ENCODE peak calls at places on chromosome 10, in four cellular contexts. One of them, this sample, is unnamed.

GRCh38 chr10:114754445-114755320 is 66.9 kb upstream of the FHIP2A start:
- DNase-seq in A549: no peak
- DNase-seq in HCT116: peak
- DNase-seq in GM23338: no peak
- DNase-seq in this sample: peak

GRCh38 chr10:551489-552252 is 137.8 kb downstream of the DIP2C start:
- DNase-seq in GM23338: no peak
- DNase-seq in HCT116: no peak
- DNase-seq in A549: no peak
- DNase-seq in this sample: no peak

GRCh38 chr10:83373659-83374058 is 765.6 kb upstream of the GHITM start:
- DNase-seq in A549: no peak
- DNase-seq in HCT116: no peak
- DNase-seq in GM23338: peak
- DNase-seq in this sample: no peak

GRCh38 chr10:22727112-22727511 is 12.7 kb upstream of the PIP4K2A start:
- DNase-seq in A549: no peak
- DNase-seq in HCT116: no peak
- DNase-seq in GM23338: no peak
- DNase-seq in this sample: no peak

GRCh38 chr10:116989439-116989838 is 15.5 kb downstream of the SHTN1 start:
- DNase-seq in HCT116: no peak
- DNase-seq in GM23338: peak
- DNase-seq in A549: no peak
- DNase-seq in this sample: no peak

GRCh38 chr10:104096692-104097091 is 11.0 kb upstream of the COL17A1 start:
- DNase-seq in A549: no peak
- DNase-seq in HCT116: no peak
- DNase-seq in GM23338: no peak
- DNase-seq in this sample: no peak

GRCh38 chr10:44946201-44946600 is 13.4 kb upstream of the RASSF4 start:
- DNase-seq in GM23338: no peak
- DNase-seq in HCT116: no peak
- DNase-seq in A549: no peak
- DNase-seq in this sample: no peak

GRCh38 chr10:97007417-97007816 is 175.3 kb downstream of the LCOR start:
- DNase-seq in GM23338: no peak
- DNase-seq in HCT116: no peak
- DNase-seq in A549: no peak
- DNase-seq in this sample: no peak

GRCh38 chr10:88886557-88886956 is 6.5 kb downstream of the STAMBPL1 start:
- DNase-seq in GM23338: no peak
- DNase-seq in A549: no peak
- DNase-seq in HCT116: no peak
- DNase-seq in this sample: no peak

GRCh38 chr10:83934062-83934461 is 205.2 kb upstream of the GHITM start:
- DNase-seq in A549: no peak
- DNase-seq in HCT116: no peak
- DNase-seq in GM23338: no peak
- DNase-seq in this sample: no peak

GRCh38 chr10:78688221-78688944 is 380.4 kb upstream of the ZMIZ1 start:
- DNase-seq in GM23338: no peak
- DNase-seq in HCT116: no peak
- DNase-seq in A549: no peak
- DNase-seq in this sample: no peak

GRCh38 chr10:43071881-43072650 is 4.8 kb upstream of the RET start:
- DNase-seq in GM23338: no peak
- DNase-seq in HCT116: no peak
- DNase-seq in A549: no peak
- DNase-seq in this sample: no peak

GRCh38 chr10:22631646-22632278 is 82.6 kb downstream of the PIP4K2A start:
- DNase-seq in GM23338: no peak
- DNase-seq in HCT116: no peak
- DNase-seq in A549: no peak
- DNase-seq in this sample: no peak

GRCh38 chr10:63672491-63672890 is 151.3 kb downstream of the REEP3 start:
- DNase-seq in HCT116: no peak
- DNase-seq in GM23338: no peak
- DNase-seq in A549: no peak
- DNase-seq in this sample: no peak

GRCh38 chr10:132665946-132666732 is 119.8 kb downstream of the NKX6-2 start:
- DNase-seq in HCT116: no peak
- DNase-seq in A549: peak
- DNase-seq in GM23338: no peak
- DNase-seq in this sample: peak

GRCh38 chr10:62860946-62861345 is 44.8 kb upstream of the EGR2 start:
- DNase-seq in HCT116: no peak
- DNase-seq in GM23338: peak
- DNase-seq in A549: no peak
- DNase-seq in this sample: no peak

GRCh38 chr10:133318494-133319127 is 9.9 kb downstream of the ZNF511 start:
- DNase-seq in A549: peak
- DNase-seq in GM23338: peak
- DNase-seq in HCT116: no peak
- DNase-seq in this sample: no peak

GRCh38 chr10:71840177-71840711 is 10.8 kb downstream of the PSAP start:
- DNase-seq in A549: peak
- DNase-seq in HCT116: no peak
- DNase-seq in GM23338: peak
- DNase-seq in this sample: no peak

GRCh38 chr10:44510716-44511115 is 125.8 kb upstream of the CXCL12 start:
- DNase-seq in GM23338: no peak
- DNase-seq in A549: no peak
- DNase-seq in HCT116: no peak
- DNase-seq in this sample: no peak

GRCh38 chr10:28492556-28492955 is 40.4 kb upstream of the WAC start:
- DNase-seq in HCT116: no peak
- DNase-seq in GM23338: no peak
- DNase-seq in A549: no peak
- DNase-seq in this sample: no peak

GRCh38 chr10:13448216-13448615 is 80.6 kb downstream of the BEND7 start:
- DNase-seq in A549: no peak
- DNase-seq in GM23338: no peak
- DNase-seq in HCT116: no peak
- DNase-seq in this sample: no peak

GRCh38 chr10:123666318-123667291 is at the start of gene GPR26:
- DNase-seq in HCT116: no peak
- DNase-seq in GM23338: peak
- DNase-seq in A549: no peak
- DNase-seq in this sample: no peak
- TF ChIP-seq REST in HCT116: no peak
- TF ChIP-seq REST in GM23338: peak
- TF ChIP-seq REST in A549: no peak
- TF ChIP-seq REST in this sample: no peak

DNA sequence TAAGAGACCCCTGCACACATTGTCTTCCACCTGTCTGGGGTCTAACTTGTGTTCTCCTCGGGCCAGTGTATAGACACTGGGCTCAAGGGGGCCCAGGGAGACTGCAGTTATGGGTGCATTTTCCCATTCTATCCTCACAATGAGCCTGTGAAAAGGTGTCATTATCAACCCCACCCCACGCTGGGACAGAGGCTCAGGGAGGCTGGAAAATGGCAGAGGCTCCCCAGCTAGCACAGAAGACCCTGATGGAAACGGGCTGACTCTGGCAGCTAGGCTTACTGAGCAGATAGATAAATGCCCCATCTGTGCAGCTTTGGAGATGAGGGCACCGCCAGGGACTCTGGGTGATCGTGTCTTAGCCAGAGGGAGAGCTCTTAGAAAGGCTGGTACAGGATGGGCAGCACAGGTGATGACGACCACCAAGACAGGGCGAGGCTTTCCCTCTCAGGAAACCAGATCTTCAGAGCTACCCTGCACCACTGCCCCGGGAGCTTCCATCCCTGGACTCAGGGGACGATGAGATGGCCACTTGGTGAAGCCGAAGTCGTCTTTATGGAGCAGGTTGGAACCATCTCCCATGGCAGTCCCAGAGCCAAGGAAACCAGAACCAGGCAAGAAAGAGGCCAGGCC is 58.2 kb upstream of the CHST15 start:
- DNase-seq in HCT116: no peak
- DNase-seq in A549: no peak
- DNase-seq in GM23338: no peak
- DNase-seq in this sample: no peak
- TF ChIP-seq REST in HCT116: no peak
- TF ChIP-seq REST in A549: no peak
- TF ChIP-seq REST in GM23338: no peak
- TF ChIP-seq REST in this sample: no peak

DNA sequence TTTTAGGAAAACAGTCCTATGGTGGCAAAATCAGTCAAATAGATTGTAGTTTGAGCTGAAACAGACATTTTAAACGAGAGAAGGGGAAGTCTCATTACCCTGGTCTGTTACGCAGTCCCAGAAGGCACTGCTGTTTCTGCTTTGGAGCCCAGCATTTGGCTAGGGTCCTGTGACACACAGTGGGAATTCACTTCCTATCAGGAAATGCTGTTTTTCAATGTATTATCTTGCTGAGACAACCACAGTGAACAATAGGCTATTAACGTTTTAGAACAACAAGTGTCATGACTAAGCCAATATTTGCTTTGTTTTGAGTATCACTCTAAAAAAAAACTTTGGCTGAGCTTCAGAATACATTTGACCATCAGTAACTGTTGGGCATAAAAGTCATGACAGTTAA is 74.1 kb downstream of the ADD3 start:
- DNase-seq in HCT116: no peak
- DNase-seq in A549: peak
- DNase-seq in GM23338: peak
- DNase-seq in this sample: no peak
- TF ChIP-seq REST in HCT116: no peak
- TF ChIP-seq REST in A549: no peak
- TF ChIP-seq REST in GM23338: no peak
- TF ChIP-seq REST in this sample: no peak

DNA sequence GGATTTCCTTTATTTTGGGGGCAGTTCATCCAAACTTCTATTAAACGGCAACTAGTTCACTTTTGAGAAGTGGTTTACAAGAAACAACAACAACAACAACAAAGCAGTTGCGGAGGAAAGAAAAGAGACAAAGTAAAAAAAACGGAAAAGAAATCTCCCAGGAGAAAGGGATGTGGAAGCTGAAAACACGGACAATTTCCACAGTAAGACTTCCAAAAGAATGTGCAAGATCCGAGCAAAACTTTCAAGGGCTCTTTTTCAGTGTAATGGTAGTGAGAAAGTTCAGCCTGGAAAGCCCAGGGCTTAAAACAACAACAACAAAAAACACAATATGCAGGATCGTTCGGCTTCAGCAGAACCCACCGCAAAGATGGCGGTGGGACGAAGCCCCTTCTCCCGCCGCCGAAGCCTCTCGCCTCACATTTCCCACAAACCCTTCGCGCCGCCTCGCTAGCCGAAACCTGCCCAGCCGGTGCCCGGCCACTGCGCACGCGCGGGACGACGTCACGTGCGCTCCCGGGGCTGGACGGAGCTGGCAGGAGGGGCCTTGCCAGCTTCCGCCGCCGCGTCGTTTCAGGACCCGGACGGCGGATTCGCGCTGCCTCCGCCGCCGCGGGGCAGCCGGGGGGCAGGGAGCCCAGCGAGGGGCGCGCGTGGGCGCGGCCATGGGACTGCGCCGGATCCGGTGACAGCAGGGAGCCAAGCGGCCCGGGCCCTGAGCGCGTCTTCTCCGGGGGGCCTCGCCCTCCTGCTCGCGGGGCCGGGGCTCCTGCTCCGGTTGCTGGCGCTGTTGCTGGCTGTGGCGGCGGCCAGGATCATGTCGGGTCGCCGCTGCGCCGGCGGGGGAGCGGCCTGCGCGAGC is at the start of gene TNKS2:
- DNase-seq in A549: peak
- DNase-seq in HCT116: peak
- DNase-seq in GM23338: peak
- DNase-seq in this sample: peak
- TF ChIP-seq REST in A549: no peak
- TF ChIP-seq REST in HCT116: no peak
- TF ChIP-seq REST in GM23338: no peak
- TF ChIP-seq REST in this sample: no peak

This sample was measured in Panc1.